ENCODE peak calls at places on chromosomes 5 and 9, in nine cellular contexts. H is cerebellar cortex, E is NCI-H1436 treated with DMSO at 0.1 percent for 48 hours, T is NCI-H1105 treated with DMSO at 0.1 percent for 48 hours, U is NCI-H526 treated with DMSO at 0.1 percent for 48 hours, Z is NCI-H226, Y is stomach, K is T-helper 2 cell, A is fibroblast of the aortic adventitia. L is an unnamed sample.

GRCh38 chr5:56433039-56433438 is 199.9 kb upstream of the ANKRD55 start:
- DNase-seq in T (no peak), H (no peak), Y (no peak), A (no peak), K (no peak), U (no peak), E (no peak), Z (no peak), L (no peak)

GRCh38 chr9:94799578-94800264 is 73.2 kb downstream of the AOPEP start:
- DNase-seq in Z (peak; percentile 73), E (no peak), T (no peak), H (no peak), Y (no peak), U (no peak), A (peak; percentile 80), K (no peak), L (no peak)

GRCh38 chr5:161546463-161547301 is at the start of gene GABRB2:
- DNase-seq in Y (peak; percentile 58), E (no peak), K (no peak), A (peak; percentile 35), H (peak; percentile 83), U (peak; percentile 80), Z (no peak), T (peak; percentile 57), L (no peak)

GRCh38 chr9:116558035-116558434 is 129.1 kb upstream of the TRIM32 start:
- DNase-seq in A (no peak), Z (no peak), T (no peak), H (no peak), K (no peak), E (no peak), Y (no peak), U (no peak), L (no peak)

GRCh38 chr5:134227259-134227658 is 1.4 kb upstream of the PPP2CA start:
- DNase-seq in T (peak; percentile 40), H (peak; percentile 90), U (peak; percentile 22), K (no peak), Z (peak; percentile 34), A (peak; percentile 53), E (peak; percentile 33), Y (no peak), L (no peak)

GRCh38 chr5:71719092-71719964 is at the start of gene CARTPT:
- DNase-seq in Y (no peak), E (no peak), U (no peak), T (peak; percentile 23), H (no peak), K (no peak), Z (no peak), A (no peak), L (no peak)

GRCh38 chr9:114910541-114910940 is 19.9 kb downstream of the TNFSF8 start:
- DNase-seq in Z (no peak), H (peak; percentile 45), U (peak; percentile 26), Y (no peak), E (no peak), A (no peak), K (no peak), T (no peak), L (no peak)

GRCh38 chr9:8329561-8330283 is 530.1 kb upstream of the DMAC1 start:
- DNase-seq in U (peak; percentile 3), E (no peak), A (no peak), Y (peak; percentile 28), T (peak; percentile 15), K (no peak), Z (no peak), H (no peak), L (no peak)

GRCh38 chr9:2859776-2860379 is 16.0 kb upstream of the PUM3 start:
- DNase-seq in Z (peak; percentile 23), Y (peak; percentile 65), U (peak; percentile 41), T (peak; percentile 65), A (peak; percentile 72), E (no peak), H (peak; percentile 79), K (no peak), L (no peak)

GRCh38 chr5:52963636-52964035 is 25.5 kb upstream of the ITGA2 start:
- DNase-seq in Z (no peak), H (no peak), U (no peak), A (no peak), K (no peak), E (no peak), T (no peak), Y (no peak), L (no peak)

GRCh38 chr5:176700239-176700847 is 53.1 kb downstream of the TSPAN17 start:
- DNase-seq in U (no peak), K (no peak), E (no peak), Z (no peak), A (no peak), H (no peak), Y (no peak), T (no peak), L (no peak)

GRCh38 chr5:56273376-56274005 is 40.4 kb upstream of the ANKRD55 start:
- DNase-seq in K (no peak), T (no peak), Y (no peak), U (no peak), E (no peak), Z (no peak), H (no peak), A (no peak), L (no peak)

L was measured in stimulated activated CD8-positive, alpha-beta memory T cell treated with anti-CD3 and anti-CD28 coated beads, Interleukin-4, amount 100 ng/mL, for 4 hours.